ENCODE peak calls at places on chromosome 3, in six cellular contexts. One of them, this sample, is unnamed.

GRCh38 chr3:15645740-15646490 is 44.4 kb downstream of the BTD start:
- DNase-seq in CD4-positive, alpha-beta T cell: no peak
- DNase-seq in B cell: no peak
- DNase-seq in gastrocnemius medialis: no peak
- DNase-seq in lower lobe of right lung: no peak
- DNase-seq in NB4: no peak
- DNase-seq in this sample: peak; percentile 81

GRCh38 chr3:129608936-129609590 is 2.6 kb upstream of the PLXND1 start:
- DNase-seq in CD4-positive, alpha-beta T cell: no peak
- DNase-seq in B cell: no peak
- DNase-seq in gastrocnemius medialis: no peak
- DNase-seq in lower lobe of right lung: no peak
- DNase-seq in NB4: no peak
- DNase-seq in this sample: no peak

GRCh38 chr3:13895155-13896105 is 15.6 kb upstream of the WNT7A start:
- DNase-seq in CD4-positive, alpha-beta T cell: peak; percentile 92
- DNase-seq in B cell: peak; percentile 89
- DNase-seq in gastrocnemius medialis: peak; percentile 77
- DNase-seq in lower lobe of right lung: peak; percentile 95
- DNase-seq in NB4: peak; percentile 76
- DNase-seq in this sample: peak; percentile 78

GRCh38 chr3:97793415-97794019 is 28.3 kb upstream of the CRYBG3 start:
- DNase-seq in CD4-positive, alpha-beta T cell: no peak
- DNase-seq in B cell: peak; percentile 18
- DNase-seq in gastrocnemius medialis: no peak
- DNase-seq in lower lobe of right lung: no peak
- DNase-seq in NB4: peak; percentile 63
- DNase-seq in this sample: peak; percentile 75

GRCh38 chr3:58251653-58252052 is 14.1 kb downstream of the ABHD6 start:
- DNase-seq in CD4-positive, alpha-beta T cell: no peak
- DNase-seq in B cell: no peak
- DNase-seq in gastrocnemius medialis: no peak
- DNase-seq in lower lobe of right lung: no peak
- DNase-seq in NB4: no peak
- DNase-seq in this sample: no peak

GRCh38 chr3:71629289-71630252 is 46.0 kb upstream of the FOXP1 start:
- DNase-seq in CD4-positive, alpha-beta T cell: no peak
- DNase-seq in B cell: no peak
- DNase-seq in gastrocnemius medialis: peak; percentile 19
- DNase-seq in lower lobe of right lung: peak; percentile 46
- DNase-seq in NB4: peak; percentile 46
- DNase-seq in this sample: peak; percentile 66

GRCh38 chr3:146223401-146224373 is 27.2 kb downstream of the PLSCR4 start:
- DNase-seq in CD4-positive, alpha-beta T cell: no peak
- DNase-seq in B cell: no peak
- DNase-seq in gastrocnemius medialis: no peak
- DNase-seq in lower lobe of right lung: no peak
- DNase-seq in NB4: no peak
- DNase-seq in this sample: peak; percentile 25

GRCh38 chr3:163391407-163392181 is 1686.7 kb downstream of the SI start:
- DNase-seq in CD4-positive, alpha-beta T cell: no peak
- DNase-seq in B cell: no peak
- DNase-seq in gastrocnemius medialis: no peak
- DNase-seq in lower lobe of right lung: no peak
- DNase-seq in NB4: no peak
- DNase-seq in this sample: no peak

GRCh38 chr3:94647131-94647530 is 584.3 kb downstream of the NSUN3 start:
- DNase-seq in CD4-positive, alpha-beta T cell: no peak
- DNase-seq in B cell: no peak
- DNase-seq in gastrocnemius medialis: no peak
- DNase-seq in lower lobe of right lung: no peak
- DNase-seq in NB4: no peak
- DNase-seq in this sample: no peak

GRCh38 chr3:53230789-53231188 is 25.0 kb downstream of the TKT start:
- DNase-seq in CD4-positive, alpha-beta T cell: no peak
- DNase-seq in B cell: no peak
- DNase-seq in gastrocnemius medialis: no peak
- DNase-seq in lower lobe of right lung: peak; percentile 17
- DNase-seq in NB4: no peak
- DNase-seq in this sample: no peak

GRCh38 chr3:48655586-48655985 is 7.1 kb downstream of the CELSR3 start:
- DNase-seq in CD4-positive, alpha-beta T cell: peak; percentile 58
- DNase-seq in B cell: peak; percentile 79
- DNase-seq in gastrocnemius medialis: no peak
- DNase-seq in lower lobe of right lung: peak; percentile 67
- DNase-seq in NB4: no peak
- DNase-seq in this sample: no peak

GRCh38 chr3:10706156-10707088 is 109.6 kb upstream of the SLC6A11 start:
- DNase-seq in CD4-positive, alpha-beta T cell: no peak
- DNase-seq in B cell: no peak
- DNase-seq in gastrocnemius medialis: no peak
- DNase-seq in lower lobe of right lung: no peak
- DNase-seq in NB4: peak; percentile 18
- DNase-seq in this sample: no peak

GRCh38 chr3:141402476-141403171 is 34.3 kb downstream of the ZBTB38 start:
- DNase-seq in CD4-positive, alpha-beta T cell: peak; percentile 35
- DNase-seq in B cell: peak; percentile 78
- DNase-seq in gastrocnemius medialis: peak; percentile 47
- DNase-seq in lower lobe of right lung: peak; percentile 83
- DNase-seq in NB4: peak; percentile 50
- DNase-seq in this sample: peak; percentile 63

GRCh38 chr3:122577409-122578028 is at the start of gene PARP15:
- DNase-seq in CD4-positive, alpha-beta T cell: peak; percentile 20
- DNase-seq in B cell: no peak
- DNase-seq in gastrocnemius medialis: no peak
- DNase-seq in lower lobe of right lung: peak; percentile 51
- DNase-seq in NB4: no peak
- DNase-seq in this sample: peak; percentile 27

GRCh38 chr3:14925729-14926591 is 21.4 kb upstream of the NR2C2 start:
- DNase-seq in CD4-positive, alpha-beta T cell: no peak
- DNase-seq in B cell: no peak
- DNase-seq in gastrocnemius medialis: no peak
- DNase-seq in lower lobe of right lung: no peak
- DNase-seq in NB4: peak; percentile 73
- DNase-seq in this sample: peak; percentile 56

GRCh38 chr3:62039584-62039983 is 333.8 kb downstream of the FEZF2 start:
- DNase-seq in CD4-positive, alpha-beta T cell: no peak
- DNase-seq in B cell: no peak
- DNase-seq in gastrocnemius medialis: no peak
- DNase-seq in lower lobe of right lung: no peak
- DNase-seq in NB4: no peak
- DNase-seq in this sample: peak; percentile 37

GRCh38 chr3:110736332-110736731 is 335.3 kb upstream of the NECTIN3 start:
- DNase-seq in CD4-positive, alpha-beta T cell: no peak
- DNase-seq in B cell: no peak
- DNase-seq in gastrocnemius medialis: no peak
- DNase-seq in lower lobe of right lung: no peak
- DNase-seq in NB4: peak; percentile 23
- DNase-seq in this sample: no peak

GRCh38 chr3:15859507-15860013 is 61.8 kb upstream of the ANKRD28 start:
- DNase-seq in CD4-positive, alpha-beta T cell: peak; percentile 56
- DNase-seq in B cell: peak; percentile 90
- DNase-seq in gastrocnemius medialis: peak; percentile 80
- DNase-seq in lower lobe of right lung: peak; percentile 86
- DNase-seq in NB4: peak; percentile 92
- DNase-seq in this sample: peak; percentile 80

GRCh38 chr3:126936853-126937395 is 46.0 kb upstream of the PLXNA1 start:
- DNase-seq in CD4-positive, alpha-beta T cell: no peak
- DNase-seq in B cell: no peak
- DNase-seq in gastrocnemius medialis: no peak
- DNase-seq in lower lobe of right lung: no peak
- DNase-seq in NB4: no peak
- DNase-seq in this sample: no peak

GRCh38 chr3:16864610-16865313 is 20.0 kb upstream of the PLCL2 start:
- DNase-seq in CD4-positive, alpha-beta T cell: no peak
- DNase-seq in B cell: no peak
- DNase-seq in gastrocnemius medialis: no peak
- DNase-seq in lower lobe of right lung: no peak
- DNase-seq in NB4: no peak
- DNase-seq in this sample: peak; percentile 69

GRCh38 chr3:170361711-170362110 is 4.2 kb downstream of the SKIL start:
- DNase-seq in CD4-positive, alpha-beta T cell: no peak
- DNase-seq in B cell: no peak
- DNase-seq in gastrocnemius medialis: no peak
- DNase-seq in lower lobe of right lung: no peak
- DNase-seq in NB4: no peak
- DNase-seq in this sample: no peak

GRCh38 chr3:49296781-49297420 is 19.9 kb upstream of the C3orf62 start:
- DNase-seq in CD4-positive, alpha-beta T cell: no peak
- DNase-seq in B cell: no peak
- DNase-seq in gastrocnemius medialis: peak; percentile 61
- DNase-seq in lower lobe of right lung: no peak
- DNase-seq in NB4: no peak
- DNase-seq in this sample: no peak

GRCh38 chr3:107928084-107928445 is 162.8 kb downstream of the CD47 start:
- DNase-seq in CD4-positive, alpha-beta T cell: no peak
- DNase-seq in B cell: peak; percentile 25
- DNase-seq in gastrocnemius medialis: no peak
- DNase-seq in lower lobe of right lung: no peak
- DNase-seq in NB4: peak; percentile 39
- DNase-seq in this sample: peak; percentile 35

GRCh38 chr3:131353946-131354345 is 27.6 kb upstream of the NUDT16 start:
- DNase-seq in CD4-positive, alpha-beta T cell: no peak
- DNase-seq in B cell: no peak
- DNase-seq in gastrocnemius medialis: no peak
- DNase-seq in lower lobe of right lung: no peak
- DNase-seq in NB4: no peak
- DNase-seq in this sample: no peak

DNA sequence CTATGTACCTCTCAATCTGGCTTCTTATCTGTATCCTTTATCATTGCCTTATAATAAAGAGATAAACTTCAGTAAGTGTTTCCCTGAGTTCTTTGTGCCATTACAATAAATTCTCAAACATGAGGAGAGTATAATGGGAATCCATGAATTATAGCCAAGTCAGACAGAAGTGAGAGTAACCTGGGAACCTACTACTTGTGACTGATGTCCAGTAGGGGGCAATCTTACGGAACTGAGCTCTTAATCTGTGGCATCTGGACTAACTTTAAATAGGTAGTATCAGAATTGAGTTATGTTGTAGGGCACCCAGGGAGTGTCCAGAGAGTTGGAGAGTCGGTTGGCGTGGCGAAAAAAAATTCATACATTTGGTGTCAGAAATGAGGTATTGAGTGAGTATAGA is 542.6 kb downstream of the ZBBX start:
- DNase-seq in CD4-positive, alpha-beta T cell: no peak
- DNase-seq in B cell: no peak
- DNase-seq in gastrocnemius medialis: no peak
- DNase-seq in lower lobe of right lung: no peak
- DNase-seq in NB4: peak; percentile 51
- DNase-seq in this sample: no peak
- TF ChIP-seq CTCF in CD4-positive, alpha-beta T cell: no peak
- TF ChIP-seq CTCF in B cell: no peak
- TF ChIP-seq CTCF in gastrocnemius medialis: no peak
- TF ChIP-seq CTCF in lower lobe of right lung: peak; percentile 14
- TF ChIP-seq CTCF in NB4: peak; percentile 68
- TF ChIP-seq CTCF in this sample: no peak

DNA sequence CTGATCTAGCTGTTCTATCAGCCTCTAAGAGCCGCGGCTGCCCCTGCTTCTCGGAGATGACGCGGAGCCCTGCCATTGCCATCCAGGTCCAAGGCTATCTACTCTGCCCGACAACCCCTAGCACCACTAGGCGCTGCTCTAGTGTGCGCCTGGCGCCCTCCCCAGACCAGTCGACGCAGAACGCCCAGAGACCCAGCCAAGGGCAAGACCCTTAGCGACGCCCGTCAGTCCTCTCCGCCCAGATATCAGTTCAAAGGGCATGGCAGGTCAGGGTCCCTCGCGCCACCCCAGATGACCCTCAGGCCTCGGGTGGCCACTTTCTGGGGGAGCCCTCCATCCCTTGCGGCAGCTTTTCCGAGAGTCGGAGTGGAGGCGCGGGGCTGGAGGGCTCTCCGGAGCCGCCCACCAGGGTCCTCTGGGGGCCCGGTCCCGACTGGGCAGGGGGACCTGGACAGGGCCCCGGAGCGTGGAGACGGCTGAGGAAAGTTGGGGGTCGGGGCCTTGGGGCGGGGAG is 371 bp upstream of the CLSTN2 start:
- DNase-seq in CD4-positive, alpha-beta T cell: no peak
- DNase-seq in B cell: no peak
- DNase-seq in gastrocnemius medialis: peak; percentile 19
- DNase-seq in lower lobe of right lung: peak; percentile 46
- DNase-seq in NB4: no peak
- DNase-seq in this sample: peak; percentile 57
- TF ChIP-seq CTCF in CD4-positive, alpha-beta T cell: no peak
- TF ChIP-seq CTCF in B cell: no peak
- TF ChIP-seq CTCF in gastrocnemius medialis: no peak
- TF ChIP-seq CTCF in lower lobe of right lung: no peak
- TF ChIP-seq CTCF in NB4: no peak
- TF ChIP-seq CTCF in this sample: no peak

GRCh38 chr3:123725652-123726400 is 141.0 kb upstream of the HACD2 start:
- DNase-seq in CD4-positive, alpha-beta T cell: no peak
- DNase-seq in B cell: no peak
- DNase-seq in gastrocnemius medialis: no peak
- DNase-seq in lower lobe of right lung: no peak
- DNase-seq in NB4: no peak
- DNase-seq in this sample: no peak
- TF ChIP-seq CTCF in CD4-positive, alpha-beta T cell: no peak
- TF ChIP-seq CTCF in B cell: no peak
- TF ChIP-seq CTCF in gastrocnemius medialis: no peak
- TF ChIP-seq CTCF in lower lobe of right lung: no peak
- TF ChIP-seq CTCF in NB4: no peak
- TF ChIP-seq CTCF in this sample: no peak

DNA sequence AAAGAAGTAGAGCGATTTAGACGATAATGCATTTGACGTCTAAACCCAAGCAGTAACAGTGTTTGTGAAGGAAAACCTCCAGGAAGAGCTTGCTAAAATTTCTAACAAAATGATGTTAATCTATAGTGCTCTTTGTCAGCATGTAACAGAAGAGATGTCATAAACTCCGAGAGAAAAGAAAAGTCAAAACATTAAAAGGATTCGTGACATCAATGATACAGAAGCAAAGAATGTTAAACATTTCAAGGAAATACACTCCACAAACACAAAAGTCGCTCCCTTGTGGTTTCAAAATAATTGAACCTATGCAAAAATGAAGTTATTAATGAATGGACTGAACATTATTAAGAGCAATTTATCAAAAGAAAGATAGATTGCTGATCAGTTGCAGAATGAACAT is 27.9 kb downstream of the AADAC start:
- DNase-seq in CD4-positive, alpha-beta T cell: no peak
- DNase-seq in B cell: no peak
- DNase-seq in gastrocnemius medialis: no peak
- DNase-seq in lower lobe of right lung: no peak
- DNase-seq in NB4: no peak
- DNase-seq in this sample: no peak
- TF ChIP-seq CTCF in CD4-positive, alpha-beta T cell: no peak
- TF ChIP-seq CTCF in B cell: no peak
- TF ChIP-seq CTCF in gastrocnemius medialis: no peak
- TF ChIP-seq CTCF in lower lobe of right lung: no peak
- TF ChIP-seq CTCF in NB4: no peak
- TF ChIP-seq CTCF in this sample: no peak

This sample was measured in fibroblast of lung.